ENCODE peak calls at places on chromosomes 1 and 21, in six cellular contexts. W is astrocyte of the spinal cord, Y is fibroblast of lung, T is endothelial cell of umbilical vein, D is cardiac fibroblast, G is hepatocyte. R is an unnamed sample.

GRCh38 chr1:1752671-1753606 is 25.3 kb downstream of the NADK start:
- DNase-seq in W (no peak), Y (no peak), T (no peak), D (no peak), G (no peak), R (no peak)

GRCh38 chr1:27322569-27323116 is 680 bp downstream of the TMEM222 start:
- DNase-seq in W (no peak), Y (no peak), T (no peak), D (no peak), G (no peak), R (no peak)

GRCh38 chr1:28296401-28297220 is 32.2 kb upstream of the MED18 start:
- DNase-seq in W (peak; percentile 15), Y (peak; percentile 21), T (no peak), D (peak; percentile 73), G (peak; percentile 94), R (no peak)

GRCh38 chr1:111559736-111560279 is 56.4 kb upstream of the ADORA3 start:
- DNase-seq in W (peak; percentile 59), Y (peak; percentile 92), T (no peak), D (peak; percentile 34), G (no peak), R (no peak)

GRCh38 chr1:184387069-184387870 is 441 bp downstream of the C1orf21 start:
- DNase-seq in W (peak; percentile 31), Y (peak; percentile 36), T (peak; percentile 6), D (peak; percentile 28), G (peak; percentile 33), R (peak; percentile 48)

GRCh38 chr1:166164995-166165660 is 1.7 kb downstream of the FAM78B start:
- DNase-seq in W (peak; percentile 61), Y (peak; percentile 79), T (peak; percentile 44), D (peak; percentile 48), G (peak; percentile 73), R (peak; percentile 51)

GRCh38 chr1:44839561-44839960 is 3.5 kb downstream of the PTCH2 start:
- DNase-seq in W (no peak), Y (no peak), T (no peak), D (no peak), G (no peak), R (no peak)

GRCh38 chr21:16713331-16714114 is 799.3 kb upstream of the CXADR start:
- DNase-seq in W (peak; percentile 17), Y (peak; percentile 23), T (peak; percentile 69), D (peak; percentile 43), G (no peak), R (no peak)

GRCh38 chr1:3640113-3640932 is 9.6 kb downstream of the WRAP73 start:
- DNase-seq in W (no peak), Y (no peak), T (no peak), D (no peak), G (no peak), R (no peak)

GRCh38 chr21:40015818-40016217 is 148.6 kb downstream of the PCP4 start:
- DNase-seq in W (no peak), Y (no peak), T (no peak), D (no peak), G (no peak), R (no peak)

GRCh38 chr1:56310945-56311344 is 268.4 kb downstream of the PLPP3 start:
- DNase-seq in W (no peak), Y (no peak), T (no peak), D (no peak), G (no peak), R (no peak)

GRCh38 chr21:25562660-25563059 is 44.6 kb downstream of the MRPL39 start:
- DNase-seq in W (peak; percentile 16), Y (no peak), T (peak; percentile 41), D (no peak), G (no peak), R (no peak)
- H3K4me3 ChIP-seq in W (peak overlapping the region; percentile 59), Y (peak overlapping the region; percentile 65), T (peak overlapping the region; percentile 62), D (peak overlapping the region; percentile 65), G (no peak overlapping the region), R (peak overlapping the region; percentile 86)

DNA sequence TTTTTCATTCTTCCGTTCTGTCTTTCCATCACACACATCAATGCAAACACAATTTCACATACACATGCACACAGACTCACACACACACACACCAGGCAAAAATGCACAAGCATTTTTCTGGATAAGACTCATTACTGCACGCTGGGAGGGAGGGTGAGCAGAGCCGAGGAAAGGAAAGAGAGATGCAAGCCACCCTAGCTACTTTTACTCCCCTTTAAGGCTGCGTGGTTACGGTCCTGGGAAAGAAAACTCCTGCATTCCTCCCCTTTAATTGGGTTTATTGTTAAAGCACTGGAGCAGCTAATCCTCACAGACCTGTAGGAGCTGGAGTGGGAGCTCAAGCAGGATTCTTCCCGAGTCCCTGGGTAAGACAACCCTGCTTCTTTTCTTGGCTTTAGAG is at the start of gene CAMK1G:
- DNase-seq in W (peak; percentile 72), Y (peak; percentile 62), T (no peak), D (peak; percentile 56), G (peak; percentile 60), R (no peak)
- H3K4me3 ChIP-seq in W (peak within 1 kb of the TSS; percentile 31), Y (peak within 1 kb of the TSS; percentile 48), T (no peak within 1 kb of the TSS), D (no peak within 1 kb of the TSS), G (no peak within 1 kb of the TSS), R (no peak within 1 kb of the TSS)

DNA sequence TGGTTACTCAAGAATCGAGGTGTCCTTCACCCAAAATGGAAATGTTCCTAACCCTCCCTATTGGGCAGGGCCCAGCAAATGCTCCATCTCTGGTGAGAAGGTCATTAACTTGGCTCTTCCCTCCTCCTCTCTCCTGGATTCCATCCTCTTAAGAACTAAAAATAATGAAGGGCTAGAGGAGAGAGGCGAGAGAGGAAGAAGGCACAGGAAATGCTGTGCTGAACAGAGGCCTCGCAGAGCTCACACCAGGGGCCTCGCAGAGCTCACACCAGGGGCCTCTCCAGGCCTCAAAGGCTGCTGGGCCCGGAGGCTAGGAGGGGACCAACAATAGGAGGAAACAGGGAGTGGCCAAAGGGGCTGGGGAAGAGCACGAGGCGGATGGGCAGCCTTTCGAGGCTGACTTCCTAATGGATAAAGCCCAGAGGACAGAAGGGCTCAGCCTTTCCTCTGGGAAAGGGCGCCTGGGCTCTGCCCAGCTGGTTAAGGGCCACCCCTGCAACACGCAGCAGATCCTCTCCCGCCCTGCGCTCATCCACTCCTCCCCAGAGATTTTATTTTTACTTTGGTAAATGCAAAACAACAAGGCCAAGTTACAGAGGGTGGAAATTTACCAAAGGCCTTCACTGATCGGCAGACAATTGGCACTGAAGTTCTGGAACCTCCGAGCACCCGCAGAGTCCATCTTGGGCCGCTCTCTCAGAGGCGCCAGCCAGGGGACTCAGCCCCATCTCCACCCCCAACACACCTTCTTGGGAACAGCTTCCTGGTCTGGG is 78.5 kb downstream of the ITPKB start:
- DNase-seq in W (no peak), Y (no peak), T (peak; percentile 37), D (peak; percentile 51), G (no peak), R (no peak)
- H3K4me3 ChIP-seq in W (no peak overlapping the region), Y (no peak overlapping the region), T (no peak overlapping the region), D (no peak overlapping the region), G (no peak overlapping the region), R (no peak overlapping the region)

GRCh38 chr1:203797216-203797615 is 1.8 kb downstream of the ZBED6 start:
- DNase-seq in W (no peak), Y (no peak), T (no peak), D (no peak), G (no peak), R (no peak)
- H3K4me3 ChIP-seq in W (peak overlapping the region; percentile 93), Y (peak overlapping the region; percentile 90), T (no peak overlapping the region), D (peak overlapping the region; percentile 78), G (peak overlapping the region; percentile 86), R (peak overlapping the region; percentile 93)

DNA sequence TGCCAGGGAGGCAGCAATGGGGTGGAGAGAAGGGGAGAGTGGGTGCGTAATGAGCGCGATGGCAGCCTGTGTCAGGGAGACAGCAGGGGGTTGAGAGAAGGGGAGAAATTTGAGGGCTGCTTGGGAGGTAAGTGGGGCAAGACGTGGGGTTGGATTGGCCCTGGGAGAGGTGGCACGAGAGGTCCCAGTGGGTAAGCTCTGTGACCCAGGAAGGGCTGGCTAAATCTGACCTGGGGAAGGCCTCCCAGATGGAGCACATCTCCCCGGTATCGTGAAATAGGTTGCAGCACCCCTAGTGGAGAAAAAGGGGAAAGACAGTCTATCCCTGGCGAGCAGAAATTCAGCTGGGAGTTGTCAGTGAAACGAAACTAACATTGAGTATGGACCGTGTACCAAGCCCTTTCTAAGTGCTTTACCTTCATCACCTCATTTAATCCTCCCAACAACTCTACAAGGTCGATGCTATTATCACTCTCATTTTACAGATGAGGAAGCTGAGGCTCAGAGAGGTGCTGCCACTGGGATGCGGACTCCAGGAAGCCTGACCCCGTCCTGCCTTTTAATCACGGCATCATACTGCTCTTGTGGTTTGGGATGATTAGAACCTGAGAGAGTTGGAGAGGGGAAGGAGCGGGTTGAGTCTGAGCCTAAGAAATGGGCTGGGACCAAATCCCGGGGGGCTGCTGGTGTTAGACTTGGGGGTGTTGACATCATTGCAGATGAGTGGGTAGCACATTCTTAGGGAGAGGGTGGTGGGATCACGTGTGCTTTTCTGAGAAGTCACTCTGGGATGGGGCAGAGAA is 56.6 kb upstream of the RPL11 start:
- DNase-seq in W (peak; percentile 81), Y (peak; percentile 59), T (peak; percentile 83), D (peak; percentile 84), G (peak; percentile 72), R (peak; percentile 64)
- H3K4me3 ChIP-seq in W (peak overlapping the region; percentile 45), Y (peak overlapping the region; percentile 65), T (peak overlapping the region; percentile 41), D (peak overlapping the region; percentile 55), G (no peak overlapping the region), R (peak overlapping the region; percentile 63)

GRCh38 chr1:37480581-37481288 is 6.4 kb downstream of the ZC3H12A start:
- DNase-seq in W (no peak), Y (no peak), T (no peak), D (no peak), G (no peak), R (no peak)

GRCh38 chr1:37478890-37479254 is 4.5 kb downstream of the ZC3H12A start:
- DNase-seq in W (peak; percentile 36), Y (peak; percentile 54), T (no peak), D (peak; percentile 56), G (no peak), R (no peak)

GRCh38 chr1:37481289-37482003 is 7.1 kb downstream of the ZC3H12A start:
- DNase-seq in W (no peak), Y (no peak), T (no peak), D (no peak), G (no peak), R (no peak)

GRCh38 chr1:37479255-37480124 is 5.1 kb downstream of the ZC3H12A start:
- DNase-seq in W (peak; percentile 85), Y (peak; percentile 88), T (peak; percentile 76), D (peak; percentile 81), G (peak; percentile 96), R (peak; percentile 90)

DNA sequence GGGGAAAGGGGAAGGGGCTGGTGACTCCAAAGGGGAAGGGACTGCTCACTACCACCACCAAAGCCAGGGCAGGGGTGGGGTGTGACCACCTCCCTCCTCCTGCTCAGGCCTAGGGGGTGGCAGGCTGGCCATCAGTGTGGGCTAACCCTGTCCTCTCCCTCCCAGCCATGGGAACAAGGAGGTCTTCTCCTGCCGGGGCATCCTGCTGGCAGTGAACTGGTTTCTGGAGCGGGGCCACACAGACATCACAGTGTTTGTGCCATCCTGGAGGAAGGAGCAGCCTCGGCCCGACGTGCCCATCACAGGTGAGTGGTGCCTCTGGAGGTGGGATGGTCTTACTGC is 5.7 kb downstream of the ZC3H12A start:
- DNase-seq in W (no peak), Y (no peak), T (no peak), D (no peak), G (no peak), R (no peak)
- H3K4me3 ChIP-seq in W (peak overlapping the region; percentile 29), Y (peak overlapping the region; percentile 85), T (no peak overlapping the region), D (peak overlapping the region; percentile 88), G (no peak overlapping the region), R (peak overlapping the region; percentile 28)

R was measured in MG63.